ENCODE peak calls at places on chromosomes 3 and 15, in four cellular contexts. C is dorsolateral prefrontal cortex, K is SHP77, M is amniotic stem cell. G is an unnamed sample.

GRCh38 chr3:170867143-170867542 is 2.9 kb downstream of the RPL22L1 start:
- DNase-seq in C (no peak), K (no peak), M (no peak), G (no peak)

GRCh38 chr3:56851966-56852884 is 50.5 kb upstream of the ARHGEF3 start:
- DNase-seq in C (no peak), K (no peak), M (no peak), G (no peak)

GRCh38 chr3:16402451-16402850 is 111.0 kb downstream of the RFTN1 start:
- DNase-seq in C (no peak), K (no peak), M (peak), G (no peak)

GRCh38 chr15:81363713-81364112 is 10.3 kb downstream of the TMC3 start:
- DNase-seq in C (no peak), K (no peak), M (no peak), G (no peak)

GRCh38 chr3:168620854-168621253 is 525.1 kb upstream of the GOLIM4 start:
- DNase-seq in C (peak), K (no peak), M (no peak), G (peak)

GRCh38 chr3:65858749-65859148 is 180.0 kb downstream of the MAGI1 start:
- DNase-seq in C (no peak), K (no peak), M (no peak), G (no peak)

GRCh38 chr3:48990636-48991421 is 788 bp downstream of the P4HTM start:
- DNase-seq in C (no peak), K (peak), M (no peak), G (peak)

GRCh38 chr15:61660579-61660978 is 399.7 kb downstream of the VPS13C start:
- DNase-seq in C (no peak), K (no peak), M (no peak), G (no peak)

GRCh38 chr3:118799303-118799702 is 235.3 kb downstream of the IGSF11 start:
- DNase-seq in C (no peak), K (no peak), M (no peak), G (no peak)

GRCh38 chr15:100901702-100902435 is 17.3 kb upstream of the LRRK1 start:
- DNase-seq in C (no peak), K (no peak), M (no peak), G (no peak)

GRCh38 chr3:194061421-194062029 is 74.4 kb upstream of the HES1 start:
- DNase-seq in C (no peak), K (no peak), M (no peak), G (no peak)

GRCh38 chr3:108485146-108485545 is 25.2 kb downstream of the MYH15 start:
- DNase-seq in C (no peak), K (no peak), M (no peak), G (no peak)

GRCh38 chr3:159821148-159821547 is 167.5 kb upstream of the IL12A start:
- DNase-seq in C (no peak), K (no peak), M (no peak), G (no peak)

GRCh38 chr3:178076718-178077117 is 459.5 kb upstream of the KCNMB2 start:
- DNase-seq in C (no peak), K (no peak), M (no peak), G (no peak)

GRCh38 chr15:50210462-50211264 is 28.7 kb downstream of the SLC27A2 start:
- DNase-seq in C (no peak), K (no peak), M (no peak), G (no peak)

GRCh38 chr3:196774845-196775422 is 35.3 kb downstream of the PAK2 start:
- DNase-seq in C (no peak), K (no peak), M (no peak), G (no peak)

GRCh38 chr15:47812436-47813109 is 95.3 kb downstream of the SEMA6D start:
- DNase-seq in C (no peak), K (no peak), M (no peak), G (no peak)

GRCh38 chr3:115590873-115591272 is 32.4 kb upstream of the GAP43 start:
- DNase-seq in C (no peak), K (no peak), M (no peak), G (no peak)

GRCh38 chr3:43346990-43347749 is 60.8 kb downstream of the SNRK start:
- DNase-seq in C (no peak), K (no peak), M (no peak), G (no peak)

GRCh38 chr3:150145659-150146058 is 175.0 kb upstream of the PFN2 start:
- DNase-seq in C (no peak), K (no peak), M (no peak), G (no peak)

GRCh38 chr3:107217161-107217560 is 160.1 kb upstream of the CCDC54 start:
- DNase-seq in C (no peak), K (no peak), M (peak), G (no peak)

GRCh38 chr3:175620532-175620931 is 761.4 kb downstream of the NAALADL2 start:
- DNase-seq in C (no peak), K (no peak), M (no peak), G (no peak)

GRCh38 chr15:34904527-34904926 is 65.0 kb downstream of the AQR start:
- DNase-seq in C (no peak), K (no peak), M (no peak), G (no peak)